ENCODE peak calls at places on chromosomes 4 and X, in seven cellular contexts. C, I, Y, O, L, Z and V are unnamed samples.
A peak's percentile ranks its signal among the peaks of the same experiment; 100 is the strongest.

GRCh38 chr4:81096566-81096965 is 66.1 kb downstream of the BMP3 start:
- DNase-seq in C (no peak), Y (peak; percentile 32), O (no peak), L (no peak), Z (peak; percentile 10), I (no peak), V (no peak)

GRCh38 chr4:102196221-102196620 is 149.1 kb downstream of the SLC39A8 start:
- DNase-seq in I (no peak), O (no peak), L (peak; percentile 9), Y (peak; percentile 9), Z (no peak), C (no peak), V (no peak)

GRCh38 chr4:8021796-8022195 is 82.1 kb upstream of the AFAP1 start:
- DNase-seq in Z (no peak), O (no peak), Y (no peak), C (no peak), I (no peak), L (no peak), V (no peak)

GRCh38 chr4:130576218-130576617 is 1480.3 kb downstream of the C4orf33 start:
- DNase-seq in C (no peak), O (no peak), Z (no peak), Y (no peak), L (no peak), I (no peak), V (no peak)

GRCh38 chr4:123564758-123565346 is 168.3 kb downstream of the SPRY1 start:
- DNase-seq in Y (peak; percentile 86), C (peak; percentile 44), I (no peak), Z (peak; percentile 85), O (peak; percentile 94), L (no peak), V (peak; percentile 57)

GRCh38 chr4:149584703-149585102 is 230.9 kb downstream of the IQCM start:
- DNase-seq in I (no peak), Z (no peak), O (no peak), Y (no peak), L (no peak), C (no peak), V (no peak)

GRCh38 chr4:138901177-138901576 is 114.4 kb upstream of the NOCT start:
- DNase-seq in Y (no peak), I (no peak), O (no peak), C (no peak), Z (no peak), L (no peak), V (no peak)

GRCh38 chrX:124555036-124555595 is 208.8 kb downstream of the SH2D1A start:
- DNase-seq in Z (peak; percentile 16), L (peak; percentile 24), I (no peak), Y (peak; percentile 21), O (no peak), C (no peak), V (no peak)

GRCh38 chr4:143713556-143714289 is 13.2 kb upstream of the FREM3 start:
- DNase-seq in C (no peak), O (peak; percentile 25), L (no peak), Y (no peak), Z (no peak), I (no peak), V (no peak)

GRCh38 chr4:139469216-139469615 is 15.3 kb downstream of the RAB33B start:
- DNase-seq in C (no peak), I (no peak), Z (peak; percentile 13), L (no peak), Y (no peak), O (no peak), V (no peak)

GRCh38 chr4:143382539-143382938 is 45.9 kb downstream of the GAB1 start:
- DNase-seq in O (no peak), Y (peak; percentile 48), I (no peak), L (no peak), Z (peak; percentile 68), C (no peak), V (no peak)

GRCh38 chr4:2757426-2757825 is 1.3 kb upstream of the TNIP2 start:
- DNase-seq in Z (no peak), Y (no peak), C (no peak), L (no peak), O (no peak), I (no peak), V (no peak)

GRCh38 chr4:152581536-152582160 is 45.8 kb upstream of the FBXW7 start:
- DNase-seq in C (no peak), Z (no peak), Y (peak; percentile 41), L (no peak), I (no peak), O (peak; percentile 50), V (no peak)

GRCh38 chr4:179941911-179942310 is 2301.3 kb upstream of the TENM3 start:
- DNase-seq in I (no peak), Y (no peak), Z (no peak), L (no peak), C (no peak), O (no peak), V (no peak)

GRCh38 chr4:140056015-140056414 is 98.0 kb downstream of the MAML3 start:
- DNase-seq in Z (no peak), C (peak; percentile 44), I (no peak), L (no peak), O (peak; percentile 14), Y (no peak), V (no peak)

GRCh38 chr4:7907142-7907541 is 32.5 kb downstream of the AFAP1 start:
- DNase-seq in O (no peak), Y (no peak), Z (no peak), L (no peak), I (no peak), C (no peak), V (no peak)

GRCh38 chr4:121269001-121269400 is 104.9 kb upstream of the TNIP3 start:
- DNase-seq in L (no peak), Y (no peak), C (no peak), I (no peak), Z (no peak), O (peak; percentile 20), V (no peak)

GRCh38 chrX:7926501-7926900 is 712 bp downstream of the PNPLA4 start:
- DNase-seq in Y (peak; percentile 1), I (no peak), Z (peak; percentile 3), O (no peak), L (no peak), C (no peak), V (no peak)

GRCh38 chr4:130563185-130563890 is 1467.4 kb downstream of the C4orf33 start:
- DNase-seq in O (peak; percentile 87), Y (peak; percentile 88), L (no peak), Z (peak; percentile 89), C (peak; percentile 4), I (peak; percentile 46), V (peak; percentile 28)

GRCh38 chr4:35151816-35152572 is 1092.3 kb downstream of the ARAP2 start:
- DNase-seq in O (peak; percentile 66), L (peak; percentile 3), I (no peak), Z (no peak), Y (no peak), C (peak; percentile 24), V (peak; percentile 1)

GRCh38 chr4:188175288-188175687 is 36.0 kb downstream of the TRIML1 start:
- DNase-seq in C (no peak), Y (no peak), O (no peak), L (no peak), I (no peak), Z (no peak), V (no peak)

GRCh38 chr4:78671812-78672440 is 104.2 kb upstream of the BMP2K start:
- DNase-seq in C (no peak), O (no peak), I (no peak), Y (no peak), Z (no peak), L (no peak), V (no peak)

GRCh38 chr4:183164963-183165362 is 65.9 kb downstream of the WWC2 start:
- DNase-seq in I (no peak), O (no peak), C (peak; percentile 56), L (no peak), Z (peak; percentile 34), Y (peak; percentile 29), V (no peak)

GRCh38 chr4:38949416-38950051 is 81.9 kb downstream of the FAM114A1 start:
- DNase-seq in Z (peak; percentile 35), Y (no peak), L (no peak), C (no peak), I (no peak), O (no peak), V (no peak)

GRCh38 chrX:1554469-1555210 is 17.7 kb upstream of the P2RY8 start:
- DNase-seq in Y (no peak), L (no peak), O (no peak), C (no peak), I (no peak), Z (no peak), V (no peak)

GRCh38 chr4:164012396-164013027 is 518.0 kb downstream of the TMA16 start:
- DNase-seq in O (peak; percentile 84), Y (no peak), I (no peak), L (no peak), Z (no peak), C (no peak), V (peak; percentile 48)

GRCh38 chr4:40630335-40631021 is 814 bp upstream of the RBM47 start:
- DNase-seq in O (peak; percentile 94), L (no peak), C (peak; percentile 96), Y (no peak), Z (no peak), I (no peak), V (no peak)
- H3K4me3 ChIP-seq in O (peak overlapping the region; percentile 60), L (no peak overlapping the region), C (peak overlapping the region; percentile 83), Y (peak overlapping the region; percentile 52), Z (no peak overlapping the region), I (no peak overlapping the region), V (peak overlapping the region; percentile 36)

GRCh38 chr4:5032825-5033224 is 13.6 kb upstream of the CYTL1 start:
- DNase-seq in I (no peak), C (no peak), L (no peak), O (no peak), Y (no peak), Z (no peak), V (no peak)

GRCh38 chr4:5034206-5034605 is 14.9 kb upstream of the CYTL1 start:
- DNase-seq in O (no peak), Z (no peak), Y (no peak), L (no peak), C (no peak), I (no peak), V (no peak)

GRCh38 chr4:5036239-5036638 is 15.0 kb upstream of the STK32B start:
- DNase-seq in Y (peak; percentile 74), C (no peak), Z (peak; percentile 68), O (no peak), I (no peak), L (peak; percentile 67), V (no peak)

GRCh38 chr4:5030927-5031326 is 11.7 kb upstream of the CYTL1 start:
- DNase-seq in L (no peak), Y (no peak), Z (no peak), O (no peak), I (no peak), C (no peak), V (no peak)

GRCh38 chr4:5033266-5033945 is 14.1 kb upstream of the CYTL1 start:
- DNase-seq in O (no peak), I (peak; percentile 55), Y (peak; percentile 41), C (peak; percentile 8), Z (peak; percentile 51), L (no peak), V (no peak)
- H3K4me3 ChIP-seq in O (no peak overlapping the region), I (no peak overlapping the region), Y (no peak overlapping the region), C (no peak overlapping the region), Z (no peak overlapping the region), L (no peak overlapping the region), V (no peak overlapping the region)

GRCh38 chr4:165874072-165874798 is 1.2 kb downstream of the TLL1 start:
- DNase-seq in Z (peak; percentile 14), O (peak; percentile 47), L (no peak), I (no peak), C (no peak), Y (peak; percentile 18), V (no peak)
- H3K4me3 ChIP-seq in Z (peak overlapping the region; percentile 68), O (peak overlapping the region; percentile 73), L (peak overlapping the region; percentile 44), I (peak overlapping the region; percentile 49), C (peak overlapping the region; percentile 8), Y (peak overlapping the region; percentile 44), V (peak overlapping the region; percentile 56)

GRCh38 chr4:6308890-6309643 is 39.4 kb downstream of the WFS1 start:
- DNase-seq in Z (peak; percentile 3), C (peak; percentile 56), L (no peak), Y (peak; percentile 16), I (peak; percentile 45), O (peak; percentile 72), V (no peak)
- H3K4me3 ChIP-seq in Z (no peak overlapping the region), C (peak overlapping the region; percentile 12), L (peak overlapping the region; percentile 24), Y (peak overlapping the region; percentile 46), I (peak overlapping the region; percentile 61), O (peak overlapping the region; percentile 66), V (peak overlapping the region; percentile 65)